ENCODE peak calls at places on chromosomes 13 and 19, in ten cellular contexts. F, U, N, L, H, I, Y, X, P and A are unnamed samples. For H3K9me3, the result is how much of the 10 kb centered on the place peaks cover.

GRCh38 chr13:95212962-95213850 is 88.0 kb downstream of the ABCC4 start:
- DNase-seq in F (no peak), U (no peak), N (no peak), L (no peak), H (no peak), I (no peak), Y (no peak), X (no peak), P (no peak), A (no peak)

GRCh38 chr13:21139374-21139773 is 37.0 kb downstream of the SKA3 start:
- DNase-seq in F (no peak), U (no peak), N (no peak), L (no peak), H (no peak), I (no peak), Y (peak), X (no peak), P (peak), A (no peak)

GRCh38 chr13:25037057-25037813 is 58.7 kb upstream of the PABPC3 start:
- DNase-seq in F (peak), U (no peak), N (peak), L (peak), H (peak), I (peak), Y (peak), X (peak), P (peak), A (peak)

GRCh38 chr13:24254151-24254810 is 55.1 kb upstream of the C1QTNF9 start:
- DNase-seq in F (no peak), U (peak), N (no peak), L (peak), H (no peak), I (peak), Y (no peak), X (no peak), P (no peak), A (peak)

GRCh38 chr13:91157273-91158014 is 190.0 kb upstream of the MIR17HG start:
- DNase-seq in F (no peak), U (no peak), N (no peak), L (no peak), H (no peak), I (no peak), Y (no peak), X (no peak), P (no peak), A (no peak)

GRCh38 chr13:99606322-99607089 is 105.2 kb downstream of the TM9SF2 start:
- DNase-seq in F (peak), U (peak), N (peak), L (peak), H (peak), I (peak), Y (peak), X (peak), P (peak), A (peak)

GRCh38 chr19:34244611-34245299 is 9.6 kb upstream of the GARRE1 start:
- DNase-seq in F (no peak), U (no peak), N (no peak), L (peak), H (no peak), I (no peak), Y (no peak), X (no peak), P (no peak), A (no peak)

GRCh38 chr13:30216111-30216510 is 91.2 kb downstream of the KATNAL1 start:
- DNase-seq in F (no peak), U (no peak), N (no peak), L (no peak), H (no peak), I (no peak), Y (no peak), X (no peak), P (no peak), A (no peak)

GRCh38 chr13:44386932-44387556 is 13.4 kb downstream of the SERP2 start:
- DNase-seq in F (peak), U (no peak), N (no peak), L (no peak), H (no peak), I (no peak), Y (no peak), X (peak), P (no peak), A (no peak)

GRCh38 chr19:32287811-32288227 is 57.6 kb upstream of the ZNF507 start:
- DNase-seq in F (peak), U (no peak), N (peak), L (peak), H (peak), I (peak), Y (peak), X (peak), P (peak), A (no peak)

GRCh38 chr13:106083620-106084350 is 451.7 kb downstream of the EFNB2 start:
- DNase-seq in F (peak), U (no peak), N (no peak), L (peak), H (peak), I (peak), Y (no peak), X (no peak), P (peak), A (no peak)

GRCh38 chr13:107339209-107339608 is 771.3 kb upstream of the ARGLU1 start:
- DNase-seq in F (no peak), U (no peak), N (no peak), L (peak), H (no peak), I (no peak), Y (no peak), X (no peak), P (no peak), A (no peak)

GRCh38 chr13:86569119-86569518 is 769.9 kb upstream of the SLITRK6 start:
- DNase-seq in F (no peak), U (no peak), N (no peak), L (peak), H (no peak), I (no peak), Y (no peak), X (no peak), P (no peak), A (no peak)

GRCh38 chr13:87981416-87981815 is 310.2 kb downstream of the SLITRK5 start:
- DNase-seq in F (no peak), U (no peak), N (no peak), L (no peak), H (no peak), I (no peak), Y (no peak), X (no peak), P (no peak), A (no peak)

GRCh38 chr13:21318891-21319532 is 140.1 kb downstream of the ZDHHC20 start:
- DNase-seq in F (no peak), U (no peak), N (no peak), L (no peak), H (no peak), I (no peak), Y (no peak), X (no peak), P (no peak), A (no peak)

GRCh38 chr19:46587861-46588260 is 13.3 kb upstream of the CALM3 start:
- DNase-seq in F (no peak), U (no peak), N (no peak), L (no peak), H (no peak), I (no peak), Y (peak), X (no peak), P (no peak), A (no peak)

GRCh38 chr19:51196181-51196580 is 28.7 kb upstream of the CD33 start:
- DNase-seq in F (no peak), U (no peak), N (no peak), L (no peak), H (no peak), I (no peak), Y (no peak), X (no peak), P (no peak), A (no peak)

GRCh38 chr13:33610471-33611015 is 207.4 kb upstream of the RFC3 start:
- DNase-seq in F (no peak), U (peak), N (no peak), L (no peak), H (peak), I (peak), Y (peak), X (no peak), P (peak), A (peak)

GRCh38 chr13:110108348-110109139 is 198.4 kb downstream of the COL4A1 start:
- DNase-seq in F (peak), U (no peak), N (peak), L (peak), H (peak), I (peak), Y (peak), X (no peak), P (peak), A (no peak)

GRCh38 chr19:40621966-40622772 is 21.0 kb downstream of the LTBP4 start:
- DNase-seq in F (no peak), U (no peak), N (no peak), L (no peak), H (no peak), I (no peak), Y (no peak), X (no peak), P (no peak), A (no peak)

GRCh38 chr19:18802354-18802753 is 11.2 kb upstream of the COMP start:
- DNase-seq in F (no peak), U (no peak), N (no peak), L (no peak), H (peak), I (no peak), Y (no peak), X (peak), P (no peak), A (no peak)

GRCh38 chr13:113972451-113973217 is 1.2 kb downstream of the C13orf46 start:
- DNase-seq in F (no peak), U (no peak), N (no peak), L (no peak), H (no peak), I (peak), Y (no peak), X (no peak), P (no peak), A (no peak)

GRCh38 chr19:3575260-3575741 is 2.6 kb downstream of the HMG20B start:
- DNase-seq in F (peak), U (no peak), N (no peak), L (no peak), H (peak), I (no peak), Y (no peak), X (no peak), P (peak), A (no peak)

GRCh38 chr13:113539822-113540221 is 44.7 kb upstream of the TFDP1 start:
- DNase-seq in F (no peak), U (no peak), N (no peak), L (no peak), H (peak), I (no peak), Y (no peak), X (no peak), P (no peak), A (no peak)

GRCh38 chr13:30337061-30337601 is 29.8 kb upstream of the KATNAL1 start:
- DNase-seq in F (no peak), U (no peak), N (no peak), L (no peak), H (no peak), I (no peak), Y (no peak), X (no peak), P (no peak), A (no peak)

GRCh38 chr19:46928951-46929350 is 68.2 kb downstream of the ARHGAP35 start:
- DNase-seq in F (no peak), U (no peak), N (no peak), L (no peak), H (no peak), I (no peak), Y (no peak), X (no peak), P (no peak), A (no peak)

GRCh38 chr19:21328402-21328801 is 808 bp downstream of the ZNF708 start:
- DNase-seq in F (peak), U (no peak), N (no peak), L (no peak), H (no peak), I (no peak), Y (no peak), X (no peak), P (no peak), A (no peak)

GRCh38 chr13:64154514-64154913 is 2738.9 kb upstream of the PCDH20 start:
- DNase-seq in F (no peak), U (no peak), N (no peak), L (peak), H (no peak), I (no peak), Y (no peak), X (no peak), P (no peak), A (no peak)

GRCh38 chr13:75724742-75725504 is 88.8 kb downstream of the LMO7 start:
- DNase-seq in F (no peak), U (no peak), N (no peak), L (no peak), H (no peak), I (peak), Y (no peak), X (no peak), P (no peak), A (no peak)

DNA sequence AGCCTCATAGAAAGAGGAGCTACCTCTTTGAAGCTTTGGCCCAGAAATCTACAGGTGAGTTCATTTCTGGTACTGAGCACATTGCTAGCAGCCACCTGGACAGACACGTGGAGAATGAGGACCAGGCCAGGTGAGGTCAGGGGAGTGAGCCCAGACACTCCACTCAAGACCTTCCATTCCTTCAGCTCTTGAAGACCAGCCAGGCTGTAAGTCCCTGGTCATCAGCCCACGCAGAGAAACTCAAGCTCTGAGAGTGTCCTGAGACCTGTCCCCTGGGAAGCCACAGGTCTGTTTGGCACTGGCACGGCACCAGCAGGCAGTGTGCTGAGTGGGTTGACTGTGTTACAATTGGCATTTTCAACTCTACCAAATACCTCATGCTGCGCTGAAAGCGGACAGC is 27.4 kb downstream of the C13orf42 start:
- DNase-seq in F (no peak), U (no peak), N (no peak), L (no peak), H (no peak), I (no peak), Y (no peak), X (no peak), P (no peak), A (no peak)
- TF ChIP-seq CTCF in F (no peak), U (no peak), N (no peak), L (no peak), H (no peak), I (no peak), Y (no peak), X (no peak), P (no peak), A (no peak)

GRCh38 chr13:26831336-26831908 is 70.8 kb upstream of the GPR12 start:
- DNase-seq in F (no peak), U (no peak), N (no peak), L (no peak), H (no peak), I (no peak), Y (no peak), X (no peak), P (no peak), A (no peak)

GRCh38 chr13:26829716-26830115 is 69.1 kb upstream of the GPR12 start:
- DNase-seq in F (no peak), U (no peak), N (no peak), L (no peak), H (no peak), I (no peak), Y (no peak), X (no peak), P (no peak), A (no peak)
- H3K9me3 ChIP-seq in F (under half), U (under half), N (under half), L (under half), H (under half), I (under half), Y (under half), X (under half), P (under half), A (under half)

DNA sequence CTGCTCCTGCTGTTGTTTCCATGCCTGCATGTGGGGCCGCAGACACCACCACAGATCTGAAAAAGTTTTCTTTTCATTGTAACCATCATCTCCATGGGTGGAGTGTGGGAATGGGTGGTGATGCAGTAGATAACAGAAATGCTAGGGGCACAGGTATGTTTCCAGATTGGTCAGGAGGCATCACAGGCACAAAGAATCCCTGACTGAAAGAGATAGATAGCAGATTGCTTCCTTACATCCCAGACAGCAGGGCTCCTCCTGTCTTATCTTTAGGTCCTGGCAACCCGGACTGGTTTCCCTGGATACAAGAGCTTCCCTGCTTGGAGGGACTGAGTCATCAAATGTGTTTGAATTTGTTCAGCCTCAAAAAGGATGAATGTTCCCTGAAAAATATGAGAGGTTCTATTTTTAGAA is 1937.6 kb downstream of the PCDH9 start:
- DNase-seq in F (peak), U (no peak), N (no peak), L (peak), H (peak), I (no peak), Y (no peak), X (no peak), P (no peak), A (no peak)
- TF ChIP-seq CTCF in F (no peak), U (no peak), N (no peak), L (no peak), H (no peak), I (no peak), Y (no peak), X (no peak), P (no peak), A (no peak)

GRCh38 chr19:11905928-11906327 is 18.3 kb downstream of the ZNF69 start:
- DNase-seq in F (no peak), U (no peak), N (no peak), L (no peak), H (no peak), I (no peak), Y (no peak), X (no peak), P (no peak), A (no peak)
- H3K9me3 ChIP-seq in F (under half), U (half or more), N (under half), L (under half), H (half or more), I (under half), Y (under half), X (under half), P (under half), A (under half)

GRCh38 chr19:44890366-44891015 is 563 bp upstream of the TOMM40 start:
- DNase-seq in F (no peak), U (peak), N (peak), L (peak), H (peak), I (no peak), Y (peak), X (peak), P (peak), A (no peak)

GRCh38 chr19:44892932-44893331 is 1.9 kb downstream of the TOMM40 start:
- DNase-seq in F (no peak), U (no peak), N (no peak), L (no peak), H (no peak), I (no peak), Y (no peak), X (no peak), P (no peak), A (no peak)

GRCh38 chr19:44893704-44894103 is 2.6 kb downstream of the TOMM40 start:
- DNase-seq in F (no peak), U (no peak), N (no peak), L (no peak), H (no peak), I (no peak), Y (no peak), X (no peak), P (no peak), A (no peak)

GRCh38 chr19:44889830-44890365 is 1.2 kb upstream of the TOMM40 start:
- DNase-seq in F (no peak), U (no peak), N (no peak), L (no peak), H (no peak), I (no peak), Y (peak), X (no peak), P (no peak), A (no peak)

GRCh38 chr19:44891016-44891882 is at the start of gene TOMM40:
- DNase-seq in F (peak), U (no peak), N (no peak), L (no peak), H (no peak), I (peak), Y (no peak), X (peak), P (no peak), A (peak)
- TF ChIP-seq CTCF in F (no peak), U (no peak), N (no peak), L (no peak), H (no peak), I (no peak), Y (peak), X (no peak), P (no peak), A (no peak)

DNA sequence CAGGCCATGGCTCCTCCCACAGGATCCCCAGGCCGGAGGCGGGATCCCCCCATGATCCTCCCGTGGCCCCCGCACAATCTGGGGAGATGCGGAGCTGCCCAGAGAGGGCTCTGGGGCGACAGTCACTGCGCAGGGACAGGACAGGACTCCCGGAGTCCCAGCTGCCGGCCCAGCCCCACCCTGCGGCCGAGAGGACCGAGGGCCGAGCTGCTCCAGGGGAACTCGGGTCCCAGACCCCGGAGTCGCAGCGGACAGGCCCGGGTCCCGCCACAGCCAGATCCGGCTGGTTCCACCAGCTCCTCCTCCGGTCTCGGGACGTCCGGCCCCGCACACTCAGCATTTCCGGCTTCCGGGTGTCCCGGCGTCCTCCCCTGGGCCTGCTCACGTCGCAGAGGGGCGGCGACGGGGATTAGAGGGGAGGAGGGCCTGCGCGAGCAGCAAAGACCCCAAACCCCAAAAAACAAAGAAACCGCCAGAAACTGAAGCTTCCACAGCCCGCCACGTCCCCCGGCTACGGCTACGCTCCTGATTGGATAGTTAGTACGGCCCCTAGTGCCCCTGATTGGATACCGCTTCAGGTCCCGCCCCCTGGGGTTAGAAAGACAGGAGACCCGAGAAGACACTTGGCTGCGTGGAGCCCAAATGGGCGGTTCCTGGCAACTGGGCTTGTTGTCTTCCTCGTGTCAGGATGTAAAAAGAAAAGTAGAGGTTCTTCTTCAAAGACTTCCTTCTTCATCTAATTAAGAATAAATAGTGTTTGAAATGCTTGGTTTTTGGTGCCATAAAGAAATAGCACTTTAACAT is 21.3 kb upstream of the OR10H1 start:
- DNase-seq in F (no peak), U (peak), N (peak), L (peak), H (no peak), I (peak), Y (peak), X (peak), P (peak), A (peak)
- H3K9me3 ChIP-seq in F (under half), U (under half), N (under half), L (under half), H (half or more), I (under half), Y (under half), X (under half), P (under half), A (under half)

GRCh38 chr19:10695401-10696398 is 5.5 kb upstream of the QTRT1 start:
- DNase-seq in F (peak), U (peak), N (peak), L (peak), H (peak), I (peak), Y (peak), X (peak), P (peak), A (peak)
- TF ChIP-seq CTCF in F (no peak), U (no peak), N (no peak), L (no peak), H (no peak), I (no peak), Y (no peak), X (peak), P (no peak), A (no peak)